ENCODE peak calls at places on chromosomes 12 and 14, in nine cellular contexts. N is stimulated activated naive CD8-positive, alpha-beta T cell treated with anti-CD3 and anti-CD28 coated beads, Interleukin-15, amount 100 ng/mL, for 72 hours; O is GM03348; Z is HuH-7.5; R is mesenchymal stem cell; Q is GM12891; H is fibroblast of pulmonary artery; T is stimulated activated CD4-positive, alpha-beta T cell treated with anti-CD3 and anti-CD28 coated beads, Interleukin-1b, Interleukin-23, amount 100 ng/mL, for 24 hours; Y is body of pancreas. B is an unnamed sample.

GRCh38 chr12:108833355-108833733 is 24.0 kb downstream of the SSH1 start:
- DNase-seq in Y (no peak), H (peak; percentile 91), R (peak; percentile 94), O (peak; percentile 72), Q (no peak), N (no peak), Z (no peak), T (no peak), B (no peak)

GRCh38 chr12:69966409-69966808 is 141.4 kb downstream of the MYRFL start:
- DNase-seq in O (peak; percentile 77), N (no peak), Z (no peak), R (peak; percentile 59), Q (no peak), Y (no peak), H (peak; percentile 72), T (no peak), B (no peak)

GRCh38 chr12:108787539-108787938 is 56.2 kb upstream of the CORO1C start:
- DNase-seq in T (no peak), Z (no peak), R (no peak), Q (no peak), O (no peak), H (no peak), Y (no peak), N (no peak), B (no peak)

GRCh38 chr14:89767861-89768268 is 186.7 kb downstream of the EFCAB11 start:
- DNase-seq in R (peak; percentile 53), H (peak; percentile 73), T (peak; percentile 43), Y (peak; percentile 48), N (peak; percentile 77), Q (peak; percentile 22), Z (peak; percentile 17), O (peak; percentile 56), B (peak; percentile 31)

GRCh38 chr14:70002589-70003240 is 123.5 kb downstream of the SMOC1 start:
- DNase-seq in O (no peak), Z (no peak), N (no peak), T (no peak), Y (peak; percentile 18), R (no peak), Q (no peak), H (no peak), B (no peak)

GRCh38 chr12:132533584-132533958 is 43.6 kb downstream of the FBRSL1 start:
- DNase-seq in Z (no peak), Y (no peak), R (no peak), O (no peak), T (no peak), N (no peak), H (no peak), Q (no peak), B (no peak)

GRCh38 chr14:60722163-60722835 is 1.9 kb downstream of the SIX4 start:
- DNase-seq in N (peak; percentile 21), Z (peak; percentile 79), R (peak; percentile 73), Q (peak; percentile 46), T (no peak), Y (peak; percentile 62), O (peak; percentile 73), H (peak; percentile 44), B (no peak)

GRCh38 chr14:50871914-50872732 is at the start of gene ABHD12B:
- DNase-seq in T (no peak), H (peak; percentile 9), O (peak; percentile 25), N (no peak), Z (no peak), R (peak; percentile 18), Q (no peak), Y (no peak), B (no peak)

GRCh38 chr12:111033281-111034147 is 113.1 kb upstream of the MYL2 start:
- DNase-seq in Q (no peak), O (no peak), Z (peak; percentile 44), H (no peak), T (no peak), Y (no peak), N (no peak), R (no peak), B (no peak)

GRCh38 chr12:98894412-98895085 is 249.5 kb downstream of the APAF1 start:
- DNase-seq in H (no peak), Q (peak; percentile 20), T (no peak), Z (peak; percentile 37), R (no peak), Y (no peak), O (peak; percentile 23), N (no peak), B (no peak)

GRCh38 chr12:21828111-21828775 is 53.7 kb upstream of the KCNJ8 start:
- DNase-seq in R (no peak), N (no peak), H (peak; percentile 6), Z (no peak), Q (no peak), T (no peak), O (no peak), Y (peak; percentile 18), B (no peak)

GRCh38 chr12:83958997-83959396 is 953.6 kb downstream of the SLC6A15 start:
- DNase-seq in Z (no peak), H (no peak), N (no peak), T (no peak), Y (no peak), O (no peak), R (no peak), Q (no peak), B (no peak)

GRCh38 chr12:34401659-34402227 is 379.4 kb downstream of the ALG10 start:
- DNase-seq in Y (no peak), T (no peak), Q (no peak), H (no peak), R (no peak), N (no peak), Z (no peak), O (peak; percentile 2), B (no peak)

GRCh38 chr12:11719678-11720099 is 70.2 kb downstream of the ETV6 start:
- DNase-seq in T (peak; percentile 37), N (peak; percentile 36), Y (peak; percentile 69), Z (no peak), Q (no peak), H (peak; percentile 91), R (peak; percentile 98), O (peak; percentile 92), B (no peak)

GRCh38 chr14:23182372-23183014 is 967 bp downstream of the SLC7A8 start:
- DNase-seq in N (peak; percentile 32), Q (no peak), T (peak; percentile 22), Y (peak; percentile 56), Z (no peak), R (no peak), H (no peak), O (peak; percentile 72), B (no peak)

GRCh38 chr14:69543341-69544249 is 31.1 kb downstream of the CCDC177 start:
- DNase-seq in Y (peak; percentile 79), H (peak; percentile 96), Z (no peak), O (peak; percentile 64), Q (no peak), N (peak; percentile 72), R (peak; percentile 77), T (peak; percentile 7), B (no peak)

GRCh38 chr14:71175491-71175890 is 268.2 kb downstream of the PCNX1 start:
- DNase-seq in T (no peak), O (no peak), R (no peak), Z (no peak), H (no peak), N (no peak), Y (peak; percentile 58), Q (no peak), B (no peak)

GRCh38 chr14:47715330-47715729 is 39.9 kb upstream of the MDGA2 start:
- DNase-seq in Q (no peak), H (no peak), Y (no peak), N (no peak), O (no peak), Z (no peak), R (peak; percentile 78), T (no peak), B (no peak)

GRCh38 chr12:67410246-67410645 is 141.1 kb downstream of the CAND1 start:
- DNase-seq in H (no peak), Q (no peak), T (no peak), Y (no peak), O (peak; percentile 38), N (no peak), Z (no peak), R (no peak), B (no peak)

GRCh38 chr14:50387543-50387942 is 9.1 kb downstream of the CDKL1 start:
- DNase-seq in T (no peak), N (no peak), Q (no peak), H (no peak), Z (no peak), R (no peak), Y (no peak), O (no peak), B (no peak)

GRCh38 chr12:40238221-40238902 is 13.6 kb downstream of the LRRK2 start:
- DNase-seq in N (no peak), T (no peak), Z (no peak), O (no peak), Q (no peak), Y (no peak), H (no peak), R (no peak), B (no peak)

GRCh38 chr12:22083167-22083566 is 37.1 kb downstream of the CMAS start:
- DNase-seq in Z (no peak), N (no peak), Q (no peak), O (peak; percentile 45), R (peak; percentile 52), H (peak; percentile 58), Y (no peak), T (no peak), B (no peak)

GRCh38 chr14:90722590-90722989 is 93.6 kb downstream of the TTC7B start:
- DNase-seq in H (no peak), T (no peak), R (no peak), Z (no peak), N (no peak), Q (no peak), Y (no peak), O (no peak), B (no peak)

B was measured in GM19239.